ENCODE peak calls at places on chromosomes 16 and 17, in seven cellular contexts. One of them, this sample, is unnamed.
A peak's percentile ranks its signal among the peaks of the same experiment; 100 is the strongest.

GRCh38 chr17:34301986-34302385 is 16.4 kb downstream of the CCL11 start:
- DNase-seq in T-helper 2 cell treated with Interferon-gamma antibody and Interleukin-4, amounts not matched to agents 5 μg/mL and 100 μg/mL, for 36 hours: no peak
- DNase-seq in HT1080: no peak
- DNase-seq in stimulated activated CD8-positive, alpha-beta memory T cell treated with anti-CD3 and anti-CD28 coated beads, Interleukin-7, amount 100 ng/mL, for 1 hour: no peak
- DNase-seq in aorta: no peak
- DNase-seq in activated naive CD8-positive, alpha-beta T cell treated with anti-CD3 and anti-CD28 coated beads, Interleukin-2, amount 50 U/mL, for 24 hours: no peak
- DNase-seq in sigmoid colon: no peak
- DNase-seq in this sample: no peak

GRCh38 chr17:10574324-10574723 is 24.9 kb upstream of the MYH2 start:
- DNase-seq in T-helper 2 cell treated with Interferon-gamma antibody and Interleukin-4, amounts not matched to agents 5 μg/mL and 100 μg/mL, for 36 hours: no peak
- DNase-seq in HT1080: no peak
- DNase-seq in stimulated activated CD8-positive, alpha-beta memory T cell treated with anti-CD3 and anti-CD28 coated beads, Interleukin-7, amount 100 ng/mL, for 1 hour: no peak
- DNase-seq in aorta: no peak
- DNase-seq in activated naive CD8-positive, alpha-beta T cell treated with anti-CD3 and anti-CD28 coated beads, Interleukin-2, amount 50 U/mL, for 24 hours: no peak
- DNase-seq in sigmoid colon: no peak
- DNase-seq in this sample: peak; percentile 56

GRCh38 chr16:75197522-75198134 is 9.3 kb downstream of the CTRB2 start:
- DNase-seq in T-helper 2 cell treated with Interferon-gamma antibody and Interleukin-4, amounts not matched to agents 5 μg/mL and 100 μg/mL, for 36 hours: no peak
- DNase-seq in HT1080: peak; percentile 21
- DNase-seq in stimulated activated CD8-positive, alpha-beta memory T cell treated with anti-CD3 and anti-CD28 coated beads, Interleukin-7, amount 100 ng/mL, for 1 hour: no peak
- DNase-seq in aorta: peak; percentile 31
- DNase-seq in activated naive CD8-positive, alpha-beta T cell treated with anti-CD3 and anti-CD28 coated beads, Interleukin-2, amount 50 U/mL, for 24 hours: no peak
- DNase-seq in sigmoid colon: no peak
- DNase-seq in this sample: no peak

GRCh38 chr16:50771366-50771765 is 29.5 kb downstream of the CYLD start:
- DNase-seq in T-helper 2 cell treated with Interferon-gamma antibody and Interleukin-4, amounts not matched to agents 5 μg/mL and 100 μg/mL, for 36 hours: no peak
- DNase-seq in HT1080: peak; percentile 47
- DNase-seq in stimulated activated CD8-positive, alpha-beta memory T cell treated with anti-CD3 and anti-CD28 coated beads, Interleukin-7, amount 100 ng/mL, for 1 hour: no peak
- DNase-seq in aorta: no peak
- DNase-seq in activated naive CD8-positive, alpha-beta T cell treated with anti-CD3 and anti-CD28 coated beads, Interleukin-2, amount 50 U/mL, for 24 hours: no peak
- DNase-seq in sigmoid colon: no peak
- DNase-seq in this sample: peak; percentile 94

GRCh38 chr16:13436641-13437423 is 483.1 kb upstream of the ERCC4 start:
- DNase-seq in T-helper 2 cell treated with Interferon-gamma antibody and Interleukin-4, amounts not matched to agents 5 μg/mL and 100 μg/mL, for 36 hours: no peak
- DNase-seq in HT1080: peak; percentile 88
- DNase-seq in stimulated activated CD8-positive, alpha-beta memory T cell treated with anti-CD3 and anti-CD28 coated beads, Interleukin-7, amount 100 ng/mL, for 1 hour: no peak
- DNase-seq in aorta: no peak
- DNase-seq in activated naive CD8-positive, alpha-beta T cell treated with anti-CD3 and anti-CD28 coated beads, Interleukin-2, amount 50 U/mL, for 24 hours: no peak
- DNase-seq in sigmoid colon: no peak
- DNase-seq in this sample: peak; percentile 69

GRCh38 chr17:40190197-40191021 is 13.1 kb downstream of the RAPGEFL1 start:
- DNase-seq in T-helper 2 cell treated with Interferon-gamma antibody and Interleukin-4, amounts not matched to agents 5 μg/mL and 100 μg/mL, for 36 hours: no peak
- DNase-seq in HT1080: no peak
- DNase-seq in stimulated activated CD8-positive, alpha-beta memory T cell treated with anti-CD3 and anti-CD28 coated beads, Interleukin-7, amount 100 ng/mL, for 1 hour: no peak
- DNase-seq in aorta: no peak
- DNase-seq in activated naive CD8-positive, alpha-beta T cell treated with anti-CD3 and anti-CD28 coated beads, Interleukin-2, amount 50 U/mL, for 24 hours: peak; percentile 41
- DNase-seq in sigmoid colon: no peak
- DNase-seq in this sample: no peak

GRCh38 chr16:31136287-31136662 is 748 bp upstream of the PRSS8 start:
- DNase-seq in T-helper 2 cell treated with Interferon-gamma antibody and Interleukin-4, amounts not matched to agents 5 μg/mL and 100 μg/mL, for 36 hours: no peak
- DNase-seq in HT1080: no peak
- DNase-seq in stimulated activated CD8-positive, alpha-beta memory T cell treated with anti-CD3 and anti-CD28 coated beads, Interleukin-7, amount 100 ng/mL, for 1 hour: no peak
- DNase-seq in aorta: no peak
- DNase-seq in activated naive CD8-positive, alpha-beta T cell treated with anti-CD3 and anti-CD28 coated beads, Interleukin-2, amount 50 U/mL, for 24 hours: no peak
- DNase-seq in sigmoid colon: no peak
- DNase-seq in this sample: no peak

GRCh38 chr17:57589151-57590034 is 155.7 kb downstream of the CCDC182 start:
- DNase-seq in T-helper 2 cell treated with Interferon-gamma antibody and Interleukin-4, amounts not matched to agents 5 μg/mL and 100 μg/mL, for 36 hours: no peak
- DNase-seq in HT1080: no peak
- DNase-seq in stimulated activated CD8-positive, alpha-beta memory T cell treated with anti-CD3 and anti-CD28 coated beads, Interleukin-7, amount 100 ng/mL, for 1 hour: no peak
- DNase-seq in aorta: peak; percentile 63
- DNase-seq in activated naive CD8-positive, alpha-beta T cell treated with anti-CD3 and anti-CD28 coated beads, Interleukin-2, amount 50 U/mL, for 24 hours: no peak
- DNase-seq in sigmoid colon: no peak
- DNase-seq in this sample: peak; percentile 45